ENCODE peak calls at places on chromosomes 16 and 17, in seven cellular contexts. One of them, this sample, is unnamed.

GRCh38 chr16:72850863-72851262 is 197.1 kb downstream of the ZFHX3 start:
- DNase-seq in HCT116: no peak
- DNase-seq in thoracic aorta: peak; percentile 51
- DNase-seq in left ventricle myocardium inferior: no peak
- DNase-seq in Peyer's patch: no peak
- DNase-seq in psoas muscle: no peak
- DNase-seq in GM23338: no peak
- DNase-seq in this sample: no peak

GRCh38 chr16:53744449-53744848 is 40.5 kb downstream of the FTO start:
- DNase-seq in thoracic aorta: no peak
- DNase-seq in psoas muscle: no peak
- DNase-seq in left ventricle myocardium inferior: no peak
- DNase-seq in GM23338: peak; percentile 14
- DNase-seq in HCT116: no peak
- DNase-seq in Peyer's patch: no peak
- DNase-seq in this sample: no peak

GRCh38 chr16:31706925-31707324 is 166.7 kb upstream of the ZNF267 start:
- DNase-seq in psoas muscle: no peak
- DNase-seq in GM23338: no peak
- DNase-seq in thoracic aorta: no peak
- DNase-seq in HCT116: no peak
- DNase-seq in left ventricle myocardium inferior: no peak
- DNase-seq in Peyer's patch: no peak
- DNase-seq in this sample: no peak

GRCh38 chr17:13337864-13338371 is 263.8 kb downstream of the HS3ST3A1 start:
- DNase-seq in HCT116: peak; percentile 54
- DNase-seq in GM23338: peak; percentile 57
- DNase-seq in thoracic aorta: no peak
- DNase-seq in Peyer's patch: no peak
- DNase-seq in left ventricle myocardium inferior: no peak
- DNase-seq in psoas muscle: no peak
- DNase-seq in this sample: peak; percentile 40

GRCh38 chr17:48276776-48277175 is 153.2 kb downstream of the SKAP1 start:
- DNase-seq in thoracic aorta: no peak
- DNase-seq in GM23338: no peak
- DNase-seq in Peyer's patch: no peak
- DNase-seq in psoas muscle: no peak
- DNase-seq in HCT116: no peak
- DNase-seq in left ventricle myocardium inferior: no peak
- DNase-seq in this sample: no peak

GRCh38 chr16:57166951-57167350 is 18.9 kb downstream of the PSME3IP1 start:
- DNase-seq in Peyer's patch: no peak
- DNase-seq in HCT116: no peak
- DNase-seq in psoas muscle: no peak
- DNase-seq in GM23338: no peak
- DNase-seq in thoracic aorta: no peak
- DNase-seq in left ventricle myocardium inferior: no peak
- DNase-seq in this sample: no peak

GRCh38 chr17:80807882-80808281 is 183.8 kb upstream of the CHMP6 start:
- DNase-seq in HCT116: no peak
- DNase-seq in psoas muscle: no peak
- DNase-seq in left ventricle myocardium inferior: no peak
- DNase-seq in Peyer's patch: no peak
- DNase-seq in GM23338: no peak
- DNase-seq in thoracic aorta: no peak
- DNase-seq in this sample: no peak

GRCh38 chr16:81711609-81712329 is 67.3 kb upstream of the PLCG2 start:
- DNase-seq in GM23338: peak; percentile 58
- DNase-seq in left ventricle myocardium inferior: peak; percentile 8
- DNase-seq in HCT116: peak; percentile 86
- DNase-seq in psoas muscle: no peak
- DNase-seq in thoracic aorta: no peak
- DNase-seq in Peyer's patch: peak; percentile 52
- DNase-seq in this sample: peak; percentile 81

GRCh38 chr17:50615818-50616217 is 18.9 kb upstream of the ABCC3 start:
- DNase-seq in HCT116: no peak
- DNase-seq in Peyer's patch: no peak
- DNase-seq in left ventricle myocardium inferior: no peak
- DNase-seq in psoas muscle: no peak
- DNase-seq in GM23338: no peak
- DNase-seq in thoracic aorta: no peak
- DNase-seq in this sample: no peak

GRCh38 chr17:19000531-19001011 is 4.0 kb downstream of the FAM83G start:
- DNase-seq in left ventricle myocardium inferior: no peak
- DNase-seq in HCT116: no peak
- DNase-seq in GM23338: no peak
- DNase-seq in thoracic aorta: no peak
- DNase-seq in Peyer's patch: peak; percentile 89
- DNase-seq in psoas muscle: no peak
- DNase-seq in this sample: peak; percentile 77

GRCh38 chr17:2087597-2088211 is 32.8 kb downstream of the HIC1 start:
- DNase-seq in HCT116: no peak
- DNase-seq in GM23338: no peak
- DNase-seq in Peyer's patch: no peak
- DNase-seq in psoas muscle: peak; percentile 69
- DNase-seq in left ventricle myocardium inferior: no peak
- DNase-seq in thoracic aorta: no peak
- DNase-seq in this sample: peak; percentile 71

GRCh38 chr17:18850679-18851078 is 7.3 kb upstream of the PRPSAP2 start:
- DNase-seq in psoas muscle: no peak
- DNase-seq in GM23338: no peak
- DNase-seq in Peyer's patch: no peak
- DNase-seq in HCT116: no peak
- DNase-seq in thoracic aorta: no peak
- DNase-seq in left ventricle myocardium inferior: no peak
- DNase-seq in this sample: no peak

GRCh38 chr17:77674358-77674757 is 284.1 kb upstream of the TNRC6C start:
- DNase-seq in HCT116: no peak
- DNase-seq in thoracic aorta: no peak
- DNase-seq in GM23338: no peak
- DNase-seq in Peyer's patch: no peak
- DNase-seq in left ventricle myocardium inferior: no peak
- DNase-seq in psoas muscle: no peak
- DNase-seq in this sample: no peak
- H3K27me3 ChIP-seq in HCT116: peaks cover 46% of the 10 kb centered on the region
- H3K27me3 ChIP-seq in thoracic aorta: no peaks in the 10 kb centered on the region
- H3K27me3 ChIP-seq in GM23338: no peaks in the 10 kb centered on the region
- H3K27me3 ChIP-seq in Peyer's patch: no peaks in the 10 kb centered on the region
- H3K27me3 ChIP-seq in left ventricle myocardium inferior: peaks cover 3% of the 10 kb centered on the region
- H3K27me3 ChIP-seq in psoas muscle: peaks cover 36% of the 10 kb centered on the region
- H3K27me3 ChIP-seq in this sample: peaks cover 4% of the 10 kb centered on the region

GRCh38 chr17:65095465-65095864 is 38.9 kb upstream of the GNA13 start:
- DNase-seq in HCT116: no peak
- DNase-seq in left ventricle myocardium inferior: no peak
- DNase-seq in Peyer's patch: no peak
- DNase-seq in psoas muscle: no peak
- DNase-seq in thoracic aorta: no peak
- DNase-seq in GM23338: no peak
- DNase-seq in this sample: no peak

GRCh38 chr17:65092262-65092661 is 35.7 kb upstream of the GNA13 start:
- DNase-seq in GM23338: no peak
- DNase-seq in thoracic aorta: no peak
- DNase-seq in psoas muscle: no peak
- DNase-seq in HCT116: no peak
- DNase-seq in left ventricle myocardium inferior: no peak
- DNase-seq in Peyer's patch: no peak
- DNase-seq in this sample: peak; percentile 54

GRCh38 chr17:65088621-65089385 is 32.3 kb upstream of the GNA13 start:
- DNase-seq in psoas muscle: no peak
- DNase-seq in GM23338: no peak
- DNase-seq in Peyer's patch: no peak
- DNase-seq in left ventricle myocardium inferior: no peak
- DNase-seq in thoracic aorta: no peak
- DNase-seq in HCT116: no peak
- DNase-seq in this sample: no peak

GRCh38 chr17:65097110-65097509 is 40.1 kb upstream of the RGS9 start:
- DNase-seq in Peyer's patch: no peak
- DNase-seq in left ventricle myocardium inferior: no peak
- DNase-seq in GM23338: no peak
- DNase-seq in HCT116: no peak
- DNase-seq in thoracic aorta: no peak
- DNase-seq in psoas muscle: no peak
- DNase-seq in this sample: no peak

DNA sequence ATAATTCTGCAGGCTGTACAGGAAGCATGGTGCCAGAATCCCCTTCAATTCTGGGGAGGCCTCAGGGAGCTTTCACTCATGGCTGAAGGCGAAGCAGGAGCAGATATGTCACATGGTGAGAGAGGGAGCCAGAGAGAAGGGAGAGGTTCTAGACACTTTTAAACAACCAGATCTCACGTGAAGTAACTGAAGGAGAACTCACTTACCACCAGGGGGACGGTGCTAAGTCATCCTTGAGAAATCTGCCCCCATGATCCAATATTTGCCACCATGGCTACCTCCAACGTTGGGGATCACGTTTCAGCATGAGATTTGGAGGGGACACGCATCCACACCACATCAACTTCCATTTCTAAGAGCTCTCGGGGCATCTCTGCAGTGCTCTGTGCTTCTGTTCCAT is 37.4 kb upstream of the GNA13 start:
- DNase-seq in HCT116: no peak
- DNase-seq in GM23338: peak; percentile 53
- DNase-seq in left ventricle myocardium inferior: no peak
- DNase-seq in psoas muscle: no peak
- DNase-seq in thoracic aorta: no peak
- DNase-seq in Peyer's patch: no peak
- DNase-seq in this sample: no peak
- TF ChIP-seq CTCF in HCT116: peak; percentile 49
- TF ChIP-seq CTCF in GM23338: peak; percentile 43
- TF ChIP-seq CTCF in left ventricle myocardium inferior: no peak
- TF ChIP-seq CTCF in psoas muscle: no peak
- TF ChIP-seq CTCF in thoracic aorta: no peak
- TF ChIP-seq CTCF in Peyer's patch: peak; percentile 20
- TF ChIP-seq CTCF in this sample: no peak

GRCh38 chr17:82563318-82563717 is 43.8 kb downstream of the FOXK2 start:
- DNase-seq in HCT116: no peak
- DNase-seq in thoracic aorta: no peak
- DNase-seq in left ventricle myocardium inferior: no peak
- DNase-seq in GM23338: no peak
- DNase-seq in psoas muscle: no peak
- DNase-seq in Peyer's patch: no peak
- DNase-seq in this sample: no peak

GRCh38 chr17:82565551-82565950 is 46.0 kb downstream of the FOXK2 start:
- DNase-seq in Peyer's patch: no peak
- DNase-seq in left ventricle myocardium inferior: no peak
- DNase-seq in thoracic aorta: no peak
- DNase-seq in GM23338: no peak
- DNase-seq in psoas muscle: no peak
- DNase-seq in HCT116: no peak
- DNase-seq in this sample: no peak

GRCh38 chr17:82561429-82562035 is 42.0 kb downstream of the FOXK2 start:
- DNase-seq in Peyer's patch: no peak
- DNase-seq in thoracic aorta: no peak
- DNase-seq in psoas muscle: no peak
- DNase-seq in GM23338: peak; percentile 25
- DNase-seq in left ventricle myocardium inferior: no peak
- DNase-seq in HCT116: no peak
- DNase-seq in this sample: no peak

GRCh38 chr17:82560802-82561428 is 41.4 kb downstream of the FOXK2 start:
- DNase-seq in psoas muscle: no peak
- DNase-seq in Peyer's patch: no peak
- DNase-seq in GM23338: no peak
- DNase-seq in left ventricle myocardium inferior: no peak
- DNase-seq in thoracic aorta: no peak
- DNase-seq in HCT116: no peak
- DNase-seq in this sample: no peak

DNA sequence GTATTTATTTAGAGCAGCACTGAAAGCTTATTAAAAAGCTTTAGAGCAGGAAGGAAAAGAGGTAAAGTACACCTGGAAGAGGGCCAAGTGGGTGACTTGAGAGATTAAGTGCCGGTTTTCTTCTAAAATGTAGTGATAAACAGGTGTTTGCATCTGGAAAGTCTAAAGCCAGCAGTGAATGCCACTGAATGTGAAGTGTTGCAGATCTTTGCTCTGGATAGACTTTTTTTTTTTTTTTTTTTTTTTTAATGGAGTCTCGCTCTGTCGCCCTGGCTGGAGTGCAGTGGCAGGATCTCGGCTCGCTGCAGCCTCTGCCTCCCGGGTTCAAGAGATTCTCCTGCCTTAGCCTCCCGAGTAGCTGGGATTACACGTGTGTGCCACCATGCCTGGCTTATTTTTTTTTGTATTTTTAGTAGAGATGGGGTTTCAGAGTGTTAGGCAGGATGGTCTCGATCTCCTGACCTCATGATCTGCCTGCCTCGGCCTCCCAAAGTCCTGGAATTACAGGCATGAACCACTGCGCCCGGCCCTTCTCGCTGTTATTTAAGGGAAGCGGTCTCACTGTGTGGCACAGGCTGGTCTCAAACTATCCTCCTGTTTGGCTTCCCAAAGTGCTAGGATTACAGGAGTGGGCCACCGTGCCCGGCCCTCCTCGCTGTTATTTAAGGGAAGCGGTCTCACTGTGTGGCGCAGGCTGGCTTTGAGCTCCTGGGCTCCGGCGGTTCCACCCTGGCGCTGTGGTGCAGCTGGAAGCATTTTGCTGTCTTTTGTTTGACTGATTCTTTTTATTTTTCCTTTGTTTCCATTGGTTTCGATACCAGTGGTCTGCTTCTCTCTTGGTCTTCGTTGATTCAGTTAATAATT is 40.5 kb downstream of the FOXK2 start:
- DNase-seq in GM23338: no peak
- DNase-seq in psoas muscle: no peak
- DNase-seq in left ventricle myocardium inferior: no peak
- DNase-seq in thoracic aorta: no peak
- DNase-seq in HCT116: no peak
- DNase-seq in Peyer's patch: no peak
- DNase-seq in this sample: no peak
- H3K27ac ChIP-seq in GM23338: peak overlapping the region; percentile 47
- H3K27ac ChIP-seq in psoas muscle: peak overlapping the region; percentile 47
- H3K27ac ChIP-seq in left ventricle myocardium inferior: no peak overlapping the region
- H3K27ac ChIP-seq in thoracic aorta: no peak overlapping the region
- H3K27ac ChIP-seq in HCT116: no peak overlapping the region
- H3K27ac ChIP-seq in Peyer's patch: no peak overlapping the region
- H3K27ac ChIP-seq in this sample: no peak overlapping the region

GRCh38 chr17:36089888-36090836 is at the start of gene CCL3:
- DNase-seq in psoas muscle: peak; percentile 64
- DNase-seq in left ventricle myocardium inferior: no peak
- DNase-seq in thoracic aorta: no peak
- DNase-seq in Peyer's patch: no peak
- DNase-seq in GM23338: no peak
- DNase-seq in HCT116: no peak
- DNase-seq in this sample: peak; percentile 63

GRCh38 chr17:36092228-36092627 is 2.3 kb upstream of the CCL3 start:
- DNase-seq in thoracic aorta: no peak
- DNase-seq in GM23338: no peak
- DNase-seq in left ventricle myocardium inferior: no peak
- DNase-seq in psoas muscle: no peak
- DNase-seq in HCT116: no peak
- DNase-seq in Peyer's patch: no peak
- DNase-seq in this sample: no peak

GRCh38 chr17:36085710-36086268 is 4.2 kb downstream of the CCL3 start:
- DNase-seq in HCT116: no peak
- DNase-seq in thoracic aorta: no peak
- DNase-seq in left ventricle myocardium inferior: no peak
- DNase-seq in psoas muscle: no peak
- DNase-seq in GM23338: no peak
- DNase-seq in Peyer's patch: no peak
- DNase-seq in this sample: no peak

GRCh38 chr17:36094232-36094631 is 4.3 kb upstream of the CCL3 start:
- DNase-seq in GM23338: no peak
- DNase-seq in left ventricle myocardium inferior: no peak
- DNase-seq in psoas muscle: no peak
- DNase-seq in thoracic aorta: no peak
- DNase-seq in Peyer's patch: no peak
- DNase-seq in HCT116: no peak
- DNase-seq in this sample: no peak

GRCh38 chr17:36088559-36089376 is 1.2 kb downstream of the CCL3 start:
- DNase-seq in left ventricle myocardium inferior: no peak
- DNase-seq in psoas muscle: no peak
- DNase-seq in HCT116: no peak
- DNase-seq in Peyer's patch: no peak
- DNase-seq in thoracic aorta: no peak
- DNase-seq in GM23338: no peak
- DNase-seq in this sample: no peak
- H3K27me3 ChIP-seq in left ventricle myocardium inferior: peaks cover 40% of the 10 kb centered on the region
- H3K27me3 ChIP-seq in psoas muscle: no peaks in the 10 kb centered on the region
- H3K27me3 ChIP-seq in HCT116: peaks cover 9% of the 10 kb centered on the region
- H3K27me3 ChIP-seq in Peyer's patch: no peaks in the 10 kb centered on the region
- H3K27me3 ChIP-seq in thoracic aorta: no peaks in the 10 kb centered on the region
- H3K27me3 ChIP-seq in GM23338: no peaks in the 10 kb centered on the region
- H3K27me3 ChIP-seq in this sample: no peaks in the 10 kb centered on the region